ENCODE peak calls at places on chromosomes 5 and 9, in eight cellular contexts. I is left ventricle myocardium inferior; Q is Kasumi-1; K is HEK293T; D is pulmonary artery endothelial cell; U is GM03348; B is activated T-helper 1 cell treated with anti-CD3 and anti-CD28 coated beads, Interleukin-12 subunit alpha, Interleukin-12 subunit beta, Interleukin-2, Interleukin-4 antibody, amounts not matched to agents 30 ng/mL and 10 ng/mL and 1 ng/mL, durations not matched to agents 14 hours and 24 hours and 36 hours; N is progenitor cell of endocrine pancreas. O is an unnamed sample.

GRCh38 chr5:173643964-173644363 is 27.5 kb upstream of the BOD1 start:
- DNase-seq in N (no peak), I (no peak), K (no peak), Q (no peak), U (no peak), B (no peak), D (no peak), O (no peak)

GRCh38 chr9:121322037-121322736 is 47.9 kb downstream of the STOM start:
- DNase-seq in B (no peak), U (peak), Q (no peak), N (no peak), I (no peak), D (peak), K (no peak), O (no peak)

GRCh38 chr5:106730912-106731311 is 939.8 kb downstream of the EFNA5 start:
- DNase-seq in B (no peak), U (no peak), N (no peak), K (no peak), Q (no peak), D (no peak), I (no peak), O (no peak)

GRCh38 chr5:83653669-83654068 is 67.0 kb downstream of the HAPLN1 start:
- DNase-seq in B (no peak), K (no peak), U (no peak), D (no peak), N (no peak), Q (no peak), I (no peak), O (no peak)

GRCh38 chr5:113425909-113426308 is 8.9 kb downstream of the TSSK1B start:
- DNase-seq in U (no peak), Q (no peak), K (no peak), N (no peak), D (no peak), I (no peak), B (no peak), O (no peak)

GRCh38 chr5:172696171-172696849 is 55.2 kb downstream of the NEURL1B start:
- DNase-seq in N (no peak), B (no peak), U (peak), D (no peak), Q (no peak), I (peak), K (no peak), O (no peak)

GRCh38 chr5:6868170-6868569 is 154.9 kb downstream of the TENT4A start:
- DNase-seq in N (no peak), U (no peak), Q (no peak), K (no peak), B (no peak), I (no peak), D (no peak), O (no peak)

GRCh38 chr5:124661317-124662141 is 84.9 kb downstream of the ZNF608 start:
- DNase-seq in N (no peak), Q (no peak), I (no peak), B (no peak), K (no peak), D (peak), U (peak), O (no peak)

GRCh38 chr9:123377211-123377971 is 21.4 kb downstream of the CRB2 start:
- DNase-seq in I (no peak), U (no peak), Q (no peak), N (no peak), B (no peak), D (no peak), K (no peak), O (no peak)

GRCh38 chr5:120096413-120096812 is 367.7 kb upstream of the PRR16 start:
- DNase-seq in N (no peak), U (no peak), B (no peak), K (no peak), Q (no peak), I (no peak), D (no peak), O (no peak)

GRCh38 chr5:88889165-88890069 is 6.4 kb upstream of the MEF2C start:
- DNase-seq in U (peak), N (peak), I (peak), K (no peak), D (no peak), B (no peak), Q (peak), O (peak)

GRCh38 chr5:73619606-73620334 is 6.2 kb upstream of the ARHGEF28 start:
- DNase-seq in K (no peak), N (no peak), U (no peak), D (no peak), Q (no peak), B (no peak), I (no peak), O (no peak)

GRCh38 chr5:65020492-65020891 is 251.8 kb downstream of the CWC27 start:
- DNase-seq in D (no peak), N (no peak), B (no peak), U (no peak), Q (no peak), K (no peak), I (no peak), O (no peak)

GRCh38 chr5:173858675-173859121 is 29.5 kb upstream of the CPEB4 start:
- DNase-seq in N (no peak), Q (no peak), U (no peak), K (no peak), B (no peak), I (no peak), D (no peak), O (no peak)

GRCh38 chr5:139828207-139828895 is 32.7 kb downstream of the PSD2 start:
- DNase-seq in B (no peak), N (no peak), K (no peak), U (no peak), D (no peak), Q (no peak), I (no peak), O (no peak)

GRCh38 chr9:37187713-37188439 is 67.5 kb downstream of the ZCCHC7 start:
- DNase-seq in D (no peak), N (no peak), I (no peak), K (no peak), B (no peak), Q (peak), U (peak), O (no peak)

GRCh38 chr5:178625679-178626483 is 969 bp downstream of the CLK4 start:
- DNase-seq in K (peak), I (no peak), U (peak), Q (peak), D (no peak), B (no peak), N (no peak), O (no peak)

GRCh38 chr5:60207031-60207430 is 313.5 kb upstream of the PDE4D start:
- DNase-seq in B (no peak), D (no peak), N (no peak), Q (no peak), K (no peak), I (no peak), U (no peak), O (no peak)

GRCh38 chr5:538271-538771 is 14.1 kb upstream of the SLC9A3 start:
- DNase-seq in Q (no peak), B (no peak), K (no peak), N (no peak), I (no peak), U (no peak), D (no peak), O (peak)

GRCh38 chr5:146016764-146017484 is 80.5 kb downstream of the SH3RF2 start:
- DNase-seq in D (no peak), K (no peak), B (no peak), U (no peak), N (no peak), I (no peak), Q (no peak), O (no peak)

GRCh38 chr9:117092582-117092981 is 322.3 kb downstream of the ASTN2 start:
- DNase-seq in I (no peak), D (no peak), U (no peak), N (no peak), B (no peak), Q (no peak), K (no peak), O (no peak)

GRCh38 chr5:1851290-1851934 is 31.3 kb downstream of the IRX4 start:
- DNase-seq in K (no peak), Q (no peak), N (no peak), D (no peak), B (no peak), I (no peak), U (no peak), O (no peak)